ENCODE peak calls at places on chromosomes 12 and 14, in nine cellular contexts. One of them, this sample, is unnamed.

GRCh38 chr14:60197629-60198318 is 32.6 kb upstream of the DHRS7 start:
- DNase-seq in GM10248: no peak
- DNase-seq in HEK293T: no peak
- DNase-seq in lung: no peak
- DNase-seq in germinal center: no peak
- DNase-seq in stimulated activated CD8-positive, alpha-beta memory T cell treated with anti-CD3 and anti-CD28 coated beads, Interleukin-2, amount 100 ng/mL, for 1 hour: no peak
- DNase-seq in stimulated activated effector memory CD8-positive, alpha-beta T cell treated with anti-CD3 and anti-CD28 coated beads, Interleukin-12 subunit alpha, Interleukin-12 subunit beta, amount 100 ng/mL, for 72 hours: no peak
- DNase-seq in GM23248: no peak
- DNase-seq in fibroblast of lung: no peak
- DNase-seq in this sample: no peak

GRCh38 chr12:93530358-93530757 is 42.1 kb upstream of the SOCS2 start:
- DNase-seq in GM10248: no peak
- DNase-seq in HEK293T: no peak
- DNase-seq in lung: no peak
- DNase-seq in germinal center: no peak
- DNase-seq in stimulated activated CD8-positive, alpha-beta memory T cell treated with anti-CD3 and anti-CD28 coated beads, Interleukin-2, amount 100 ng/mL, for 1 hour: no peak
- DNase-seq in stimulated activated effector memory CD8-positive, alpha-beta T cell treated with anti-CD3 and anti-CD28 coated beads, Interleukin-12 subunit alpha, Interleukin-12 subunit beta, amount 100 ng/mL, for 72 hours: no peak
- DNase-seq in GM23248: no peak
- DNase-seq in fibroblast of lung: no peak
- DNase-seq in this sample: no peak

GRCh38 chr14:45177081-45177480 is 41.4 kb downstream of the FANCM start:
- DNase-seq in GM10248: no peak
- DNase-seq in HEK293T: no peak
- DNase-seq in lung: no peak
- DNase-seq in germinal center: no peak
- DNase-seq in stimulated activated CD8-positive, alpha-beta memory T cell treated with anti-CD3 and anti-CD28 coated beads, Interleukin-2, amount 100 ng/mL, for 1 hour: no peak
- DNase-seq in stimulated activated effector memory CD8-positive, alpha-beta T cell treated with anti-CD3 and anti-CD28 coated beads, Interleukin-12 subunit alpha, Interleukin-12 subunit beta, amount 100 ng/mL, for 72 hours: no peak
- DNase-seq in GM23248: peak
- DNase-seq in fibroblast of lung: peak
- DNase-seq in this sample: no peak

GRCh38 chr14:78950654-78951053 is 780.5 kb downstream of the NRXN3 start:
- DNase-seq in GM10248: no peak
- DNase-seq in HEK293T: no peak
- DNase-seq in lung: no peak
- DNase-seq in germinal center: no peak
- DNase-seq in stimulated activated CD8-positive, alpha-beta memory T cell treated with anti-CD3 and anti-CD28 coated beads, Interleukin-2, amount 100 ng/mL, for 1 hour: no peak
- DNase-seq in stimulated activated effector memory CD8-positive, alpha-beta T cell treated with anti-CD3 and anti-CD28 coated beads, Interleukin-12 subunit alpha, Interleukin-12 subunit beta, amount 100 ng/mL, for 72 hours: no peak
- DNase-seq in GM23248: peak
- DNase-seq in fibroblast of lung: peak
- DNase-seq in this sample: no peak

GRCh38 chr12:94644622-94645021 is 5.7 kb downstream of the TMCC3 start:
- DNase-seq in GM10248: peak
- DNase-seq in HEK293T: no peak
- DNase-seq in lung: no peak
- DNase-seq in germinal center: no peak
- DNase-seq in stimulated activated CD8-positive, alpha-beta memory T cell treated with anti-CD3 and anti-CD28 coated beads, Interleukin-2, amount 100 ng/mL, for 1 hour: no peak
- DNase-seq in stimulated activated effector memory CD8-positive, alpha-beta T cell treated with anti-CD3 and anti-CD28 coated beads, Interleukin-12 subunit alpha, Interleukin-12 subunit beta, amount 100 ng/mL, for 72 hours: no peak
- DNase-seq in GM23248: peak
- DNase-seq in fibroblast of lung: peak
- DNase-seq in this sample: no peak

GRCh38 chr12:64532734-64533351 is 77.5 kb upstream of the RASSF3 start:
- DNase-seq in GM10248: no peak
- DNase-seq in HEK293T: no peak
- DNase-seq in lung: no peak
- DNase-seq in germinal center: no peak
- DNase-seq in stimulated activated CD8-positive, alpha-beta memory T cell treated with anti-CD3 and anti-CD28 coated beads, Interleukin-2, amount 100 ng/mL, for 1 hour: no peak
- DNase-seq in stimulated activated effector memory CD8-positive, alpha-beta T cell treated with anti-CD3 and anti-CD28 coated beads, Interleukin-12 subunit alpha, Interleukin-12 subunit beta, amount 100 ng/mL, for 72 hours: no peak
- DNase-seq in GM23248: no peak
- DNase-seq in fibroblast of lung: no peak
- DNase-seq in this sample: no peak

GRCh38 chr12:58502236-58502635 is 418.1 kb downstream of the LRIG3 start:
- DNase-seq in GM10248: no peak
- DNase-seq in HEK293T: no peak
- DNase-seq in lung: no peak
- DNase-seq in germinal center: no peak
- DNase-seq in stimulated activated CD8-positive, alpha-beta memory T cell treated with anti-CD3 and anti-CD28 coated beads, Interleukin-2, amount 100 ng/mL, for 1 hour: no peak
- DNase-seq in stimulated activated effector memory CD8-positive, alpha-beta T cell treated with anti-CD3 and anti-CD28 coated beads, Interleukin-12 subunit alpha, Interleukin-12 subunit beta, amount 100 ng/mL, for 72 hours: no peak
- DNase-seq in GM23248: peak
- DNase-seq in fibroblast of lung: peak
- DNase-seq in this sample: peak

GRCh38 chr12:92784356-92784755 is 81.6 kb downstream of the PLEKHG7 start:
- DNase-seq in GM10248: no peak
- DNase-seq in HEK293T: no peak
- DNase-seq in lung: no peak
- DNase-seq in germinal center: no peak
- DNase-seq in stimulated activated CD8-positive, alpha-beta memory T cell treated with anti-CD3 and anti-CD28 coated beads, Interleukin-2, amount 100 ng/mL, for 1 hour: no peak
- DNase-seq in stimulated activated effector memory CD8-positive, alpha-beta T cell treated with anti-CD3 and anti-CD28 coated beads, Interleukin-12 subunit alpha, Interleukin-12 subunit beta, amount 100 ng/mL, for 72 hours: no peak
- DNase-seq in GM23248: peak
- DNase-seq in fibroblast of lung: peak
- DNase-seq in this sample: no peak

GRCh38 chr12:88194868-88195267 is 52.8 kb downstream of the TMTC3 start:
- DNase-seq in GM10248: no peak
- DNase-seq in HEK293T: no peak
- DNase-seq in lung: no peak
- DNase-seq in germinal center: no peak
- DNase-seq in stimulated activated CD8-positive, alpha-beta memory T cell treated with anti-CD3 and anti-CD28 coated beads, Interleukin-2, amount 100 ng/mL, for 1 hour: no peak
- DNase-seq in stimulated activated effector memory CD8-positive, alpha-beta T cell treated with anti-CD3 and anti-CD28 coated beads, Interleukin-12 subunit alpha, Interleukin-12 subunit beta, amount 100 ng/mL, for 72 hours: no peak
- DNase-seq in GM23248: no peak
- DNase-seq in fibroblast of lung: peak
- DNase-seq in this sample: no peak

GRCh38 chr14:73238262-73238852 is 1.1 kb downstream of the PAPLN start:
- DNase-seq in GM10248: no peak
- DNase-seq in HEK293T: no peak
- DNase-seq in lung: no peak
- DNase-seq in germinal center: no peak
- DNase-seq in stimulated activated CD8-positive, alpha-beta memory T cell treated with anti-CD3 and anti-CD28 coated beads, Interleukin-2, amount 100 ng/mL, for 1 hour: no peak
- DNase-seq in stimulated activated effector memory CD8-positive, alpha-beta T cell treated with anti-CD3 and anti-CD28 coated beads, Interleukin-12 subunit alpha, Interleukin-12 subunit beta, amount 100 ng/mL, for 72 hours: no peak
- DNase-seq in GM23248: peak
- DNase-seq in fibroblast of lung: peak
- DNase-seq in this sample: no peak

GRCh38 chr12:14283489-14284144 is 81.9 kb upstream of the ATF7IP start:
- DNase-seq in GM10248: peak
- DNase-seq in HEK293T: no peak
- DNase-seq in lung: no peak
- DNase-seq in germinal center: peak
- DNase-seq in stimulated activated CD8-positive, alpha-beta memory T cell treated with anti-CD3 and anti-CD28 coated beads, Interleukin-2, amount 100 ng/mL, for 1 hour: no peak
- DNase-seq in stimulated activated effector memory CD8-positive, alpha-beta T cell treated with anti-CD3 and anti-CD28 coated beads, Interleukin-12 subunit alpha, Interleukin-12 subunit beta, amount 100 ng/mL, for 72 hours: no peak
- DNase-seq in GM23248: no peak
- DNase-seq in fibroblast of lung: no peak
- DNase-seq in this sample: no peak

GRCh38 chr12:7001921-7002591 is 16.2 kb downstream of the LPCAT3 start:
- DNase-seq in GM10248: no peak
- DNase-seq in HEK293T: no peak
- DNase-seq in lung: no peak
- DNase-seq in germinal center: no peak
- DNase-seq in stimulated activated CD8-positive, alpha-beta memory T cell treated with anti-CD3 and anti-CD28 coated beads, Interleukin-2, amount 100 ng/mL, for 1 hour: no peak
- DNase-seq in stimulated activated effector memory CD8-positive, alpha-beta T cell treated with anti-CD3 and anti-CD28 coated beads, Interleukin-12 subunit alpha, Interleukin-12 subunit beta, amount 100 ng/mL, for 72 hours: no peak
- DNase-seq in GM23248: no peak
- DNase-seq in fibroblast of lung: no peak
- DNase-seq in this sample: no peak

GRCh38 chr12:70535896-70536374 is 101.3 kb downstream of the PTPRB start:
- DNase-seq in GM10248: no peak
- DNase-seq in HEK293T: no peak
- DNase-seq in lung: no peak
- DNase-seq in germinal center: no peak
- DNase-seq in stimulated activated CD8-positive, alpha-beta memory T cell treated with anti-CD3 and anti-CD28 coated beads, Interleukin-2, amount 100 ng/mL, for 1 hour: no peak
- DNase-seq in stimulated activated effector memory CD8-positive, alpha-beta T cell treated with anti-CD3 and anti-CD28 coated beads, Interleukin-12 subunit alpha, Interleukin-12 subunit beta, amount 100 ng/mL, for 72 hours: no peak
- DNase-seq in GM23248: no peak
- DNase-seq in fibroblast of lung: no peak
- DNase-seq in this sample: peak

This sample was measured in head of caudate nucleus.